ENCODE peak calls at places on chromosomes 3 and 15, in four cellular contexts. N, D, E and U are unnamed samples. For H3K36me3, the result is how much of the 10 kb centered on the place peaks cover.

GRCh38 chr3:61927332-61927731 is 366.0 kb downstream of the PTPRG start:
- DNase-seq in N (no peak), D (peak), E (peak), U (peak)

GRCh38 chr3:19363071-19363470 is 214.8 kb downstream of the KCNH8 start:
- DNase-seq in N (no peak), D (no peak), E (no peak), U (no peak)

GRCh38 chr15:83652606-83653204 is 1.2 kb upstream of the ADAMTSL3 start:
- DNase-seq in E (no peak), N (no peak), D (no peak), U (no peak)

GRCh38 chr3:157427906-157428305 is 8.7 kb upstream of the PTX3 start:
- DNase-seq in E (no peak), D (no peak), N (no peak), U (no peak)

GRCh38 chr3:37025562-37026335 is 32.4 kb downstream of the MLH1 start:
- DNase-seq in D (no peak), E (no peak), N (no peak), U (no peak)

GRCh38 chr3:107216711-107217110 is 160.5 kb upstream of the CCDC54 start:
- DNase-seq in D (peak), N (no peak), E (no peak), U (no peak)

GRCh38 chr3:165507576-165507975 is 311.4 kb upstream of the SLITRK3 start:
- DNase-seq in N (no peak), E (no peak), D (no peak), U (no peak)

GRCh38 chr3:64266983-64267382 is 41.7 kb upstream of the PRICKLE2 start:
- DNase-seq in D (peak), E (no peak), N (no peak), U (no peak)

GRCh38 chr15:46277994-46278885 is 643.4 kb downstream of the SQOR start:
- DNase-seq in D (no peak), N (no peak), E (no peak), U (no peak)

GRCh38 chr3:22735373-22735772 is 467.8 kb upstream of the UBE2E2 start:
- DNase-seq in E (no peak), D (no peak), N (no peak), U (no peak)

GRCh38 chr15:101447168-101447533 is 42.4 kb downstream of the PCSK6 start:
- DNase-seq in N (no peak), E (no peak), D (no peak), U (no peak)

GRCh38 chr3:182323898-182324297 is 469.4 kb upstream of the ATP11B start:
- DNase-seq in N (no peak), D (no peak), E (no peak), U (no peak)

GRCh38 chr3:30231277-30232141 is 374.9 kb upstream of the TGFBR2 start:
- DNase-seq in E (no peak), D (peak), N (no peak), U (no peak)

GRCh38 chr3:193970773-193971206 is 165.2 kb upstream of the HES1 start:
- DNase-seq in E (no peak), N (no peak), D (no peak), U (no peak)

GRCh38 chr15:55241895-55242294 is 45.2 kb upstream of the RSL24D1 start:
- DNase-seq in N (no peak), E (no peak), D (peak), U (no peak)

GRCh38 chr3:5768546-5768945 is 581.0 kb downstream of the EDEM1 start:
- DNase-seq in N (no peak), D (no peak), E (no peak), U (no peak)

GRCh38 chr3:149188494-149188893 is 33.1 kb downstream of the CP start:
- DNase-seq in N (no peak), D (no peak), E (no peak), U (no peak)

GRCh38 chr3:122916084-122916483 is 111.5 kb downstream of the SEMA5B start:
- DNase-seq in E (no peak), N (peak), D (no peak), U (no peak)

GRCh38 chr3:4978966-4979400 is 254 bp upstream of the BHLHE40 start:
- DNase-seq in D (peak), E (peak), N (peak), U (peak)

GRCh38 chr3:184486614-184487013 is 75.0 kb upstream of the EPHB3 start:
- DNase-seq in E (no peak), N (no peak), D (no peak), U (no peak)

GRCh38 chr15:77025471-77025901 is 30.6 kb downstream of the PSTPIP1 start:
- DNase-seq in E (no peak), D (no peak), N (no peak), U (peak)

GRCh38 chr3:45976191-45977091 is 19.2 kb downstream of the FYCO1 start:
- DNase-seq in E (no peak), D (no peak), N (peak), U (no peak)

GRCh38 chr3:122533931-122534334 is 19.2 kb upstream of the KPNA1 start:
- DNase-seq in D (peak), E (no peak), N (peak), U (no peak)

GRCh38 chr15:82572311-82572710 is 32.1 kb upstream of the RPS17 start:
- DNase-seq in D (peak), N (no peak), E (no peak), U (no peak)

GRCh38 chr3:12591456-12591855 is 34.6 kb downstream of the MKRN2 start:
- DNase-seq in D (no peak), N (no peak), E (no peak), U (no peak)

GRCh38 chr3:12588039-12588673 is 31.3 kb downstream of the MKRN2 start:
- DNase-seq in E (no peak), D (peak), N (no peak), U (no peak)

GRCh38 chr3:12588674-12589054 is 31.8 kb downstream of the MKRN2 start:
- DNase-seq in E (peak), D (no peak), N (no peak), U (no peak)

GRCh38 chr3:12590096-12590495 is 33.2 kb downstream of the MKRN2 start:
- DNase-seq in N (no peak), D (no peak), E (no peak), U (no peak)

DNA sequence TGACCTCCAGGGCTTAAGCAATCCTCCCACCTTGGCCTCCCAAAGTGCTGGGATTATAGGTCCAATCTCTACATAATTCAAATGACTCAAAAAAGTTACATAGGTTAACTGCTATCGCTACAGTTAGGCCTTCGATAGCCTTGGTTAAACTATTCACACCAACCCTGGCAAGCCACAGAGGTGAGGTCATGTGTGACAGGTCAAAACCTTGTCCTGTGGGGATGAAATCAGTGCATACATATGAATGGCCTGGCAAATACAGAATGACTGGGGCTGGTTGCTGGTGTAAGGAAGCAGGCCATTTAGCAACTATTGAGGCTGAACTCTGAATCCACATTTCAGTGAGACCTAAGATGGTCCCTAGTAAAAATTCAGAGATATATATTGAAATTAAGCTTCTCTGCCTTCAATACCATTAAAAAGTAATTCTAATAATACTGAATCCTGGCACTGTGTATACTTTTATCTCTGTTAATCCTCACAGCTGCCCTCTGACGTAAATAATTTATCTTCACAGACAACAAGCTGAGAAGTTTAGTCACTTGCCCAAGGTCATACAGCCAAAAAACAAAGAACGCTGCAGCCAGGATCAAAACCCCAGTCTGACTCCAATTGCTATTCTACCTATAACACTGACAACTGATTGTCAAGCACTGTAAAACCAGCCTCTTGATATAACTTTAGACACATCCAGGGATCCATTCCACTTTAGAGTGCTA is 35.3 kb downstream of the MKRN2 start:
- DNase-seq in N (no peak), D (no peak), E (no peak), U (no peak)
- H3K36me3 ChIP-seq in N (half or more), D (under half), E (under half), U (under half)

GRCh38 chr15:63918317-63918672 is 84.5 kb upstream of the HERC1 start:
- DNase-seq in E (no peak), N (no peak), D (no peak), U (no peak)

GRCh38 chr15:63923993-63924950 is 90.5 kb upstream of the HERC1 start:
- DNase-seq in E (no peak), D (no peak), N (no peak), U (no peak)

GRCh38 chr15:63920504-63921178 is 86.9 kb upstream of the HERC1 start:
- DNase-seq in D (no peak), N (no peak), E (no peak), U (no peak)

GRCh38 chr15:63918901-63919348 is 85.2 kb upstream of the HERC1 start:
- DNase-seq in N (no peak), D (no peak), E (no peak), U (no peak)

DNA sequence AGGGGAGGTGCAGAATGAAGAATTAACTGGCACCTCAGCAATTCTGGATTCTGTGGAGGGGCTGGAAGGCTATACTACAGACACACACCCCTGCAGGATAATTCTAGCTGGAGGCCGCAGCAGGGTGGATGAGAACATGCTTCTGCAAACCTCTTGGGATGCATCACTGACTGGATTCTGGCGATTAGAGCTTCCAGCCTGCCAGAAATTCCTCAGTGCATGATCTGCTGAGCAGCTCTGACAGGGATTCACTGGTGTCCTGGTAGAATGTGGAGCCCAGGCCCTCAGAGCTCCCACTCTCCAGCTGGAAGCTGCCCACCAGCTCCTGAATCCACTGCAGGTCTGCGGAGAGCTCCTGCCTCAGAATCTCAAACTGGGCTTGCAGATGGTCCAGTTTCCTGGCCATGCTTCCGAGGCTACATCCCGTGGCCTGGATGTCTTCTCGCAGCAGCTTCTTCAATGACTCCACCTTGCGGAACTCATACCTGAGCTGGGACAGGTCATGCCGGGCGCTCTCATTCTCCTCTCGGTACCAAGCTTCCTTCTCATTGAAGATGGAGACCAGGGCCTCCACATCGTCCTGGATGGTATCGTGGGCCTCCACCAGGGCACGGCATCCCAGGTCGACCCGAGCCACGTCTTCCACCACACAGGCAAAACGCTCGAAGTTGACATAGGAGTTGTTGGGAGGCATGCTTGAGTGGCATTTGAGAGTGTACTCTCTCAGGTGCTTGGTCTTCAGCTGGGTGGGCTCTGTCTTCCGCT is 89.0 kb upstream of the HERC1 start:
- DNase-seq in E (no peak), D (no peak), N (no peak), U (no peak)
- H3K36me3 ChIP-seq in E (under half), D (under half), N (under half), U (under half)

GRCh38 chr3:47319952-47320351 is 37.2 kb downstream of the KLHL18 start:
- DNase-seq in E (no peak), D (no peak), N (no peak), U (no peak)
- H3K36me3 ChIP-seq in E (under half), D (under half), N (under half), U (under half)

DNA sequence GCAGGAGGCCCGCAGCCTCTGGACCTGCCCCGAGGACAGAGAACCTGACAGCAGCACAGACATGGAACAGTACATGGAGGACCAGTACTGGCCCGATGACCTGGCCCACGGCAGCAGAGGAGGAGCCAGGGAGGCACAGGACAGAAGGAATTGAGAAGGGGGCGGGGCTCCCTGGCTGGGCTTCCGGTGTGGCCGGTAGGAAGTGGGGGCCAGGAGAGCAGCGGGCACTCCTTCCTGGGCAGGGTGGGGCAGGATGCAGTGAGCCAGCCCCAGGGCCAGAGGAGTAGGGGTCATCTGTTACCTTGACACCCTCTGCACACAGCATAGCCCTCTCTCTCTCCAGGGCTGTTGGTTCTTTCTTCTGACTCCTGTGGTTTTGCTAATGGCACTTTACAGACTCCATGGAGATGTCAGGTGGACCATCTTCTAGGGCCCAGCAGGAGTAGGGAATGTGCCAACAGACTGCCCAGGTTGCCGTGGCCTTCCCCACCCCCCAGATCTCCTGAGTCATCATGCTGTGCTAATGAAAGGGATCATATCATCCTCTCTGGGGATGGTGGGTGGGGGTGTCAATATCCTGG is 8.6 kb upstream of the ISG20 start:
- DNase-seq in N (peak), E (no peak), D (peak), U (peak)
- H3K36me3 ChIP-seq in N (under half), E (under half), D (half or more), U (under half)

GRCh38 chr3:58102371-58102750 is 94.1 kb downstream of the FLNB start:
- DNase-seq in E (no peak), D (no peak), N (no peak), U (no peak)

GRCh38 chr3:58102976-58103447 is 94.8 kb downstream of the FLNB start:
- DNase-seq in E (no peak), N (no peak), D (no peak), U (no peak)

GRCh38 chr3:58104712-58105111 is 96.5 kb downstream of the FLNB start:
- DNase-seq in E (no peak), D (no peak), N (no peak), U (no peak)

GRCh38 chr3:58105196-58105595 is 97.0 kb downstream of the FLNB start:
- DNase-seq in E (no peak), N (no peak), D (no peak), U (no peak)

DNA sequence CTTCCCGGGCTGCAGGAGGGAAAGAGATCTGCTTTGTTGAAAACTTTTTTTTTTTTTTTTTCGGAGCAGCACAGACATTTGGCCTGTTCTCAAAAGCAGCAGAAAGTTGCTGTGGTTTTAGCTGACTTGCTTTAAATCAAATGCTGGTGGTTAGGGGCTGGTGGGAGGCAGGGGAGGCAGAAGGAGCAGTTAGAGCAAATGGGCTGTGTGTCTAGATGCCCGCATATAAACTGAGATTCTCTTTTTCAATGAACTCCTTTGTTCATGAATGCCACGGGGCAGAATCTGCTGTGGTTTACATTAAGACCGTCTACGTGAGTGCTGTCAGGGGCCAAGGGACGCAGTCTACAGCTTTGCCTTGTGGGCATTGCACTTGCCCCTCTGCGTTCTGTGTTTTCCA is 95.9 kb downstream of the FLNB start:
- DNase-seq in N (no peak), D (no peak), E (no peak), U (no peak)
- H3K36me3 ChIP-seq in N (half or more), D (half or more), E (under half), U (under half)